ENCODE peak calls at places on chromosomes 4 and X, in ten cellular contexts. I is body of pancreas, A is memory B cell, N is RPMI8226, U is mesendoderm, R is left colon, V is fibroblast of mammary gland, G is gastrocnemius medialis, Z is GM18507, L is H54. H is an unnamed sample.

GRCh38 chr4:184053476-184053875 is 148.4 kb downstream of the STOX2 start:
- DNase-seq in U (no peak), V (no peak), G (no peak), I (no peak), Z (no peak), R (no peak), A (no peak), L (no peak), N (no peak), H (no peak)

GRCh38 chrX:8867454-8867853 is 66.3 kb upstream of the FAM9A start:
- DNase-seq in A (no peak), R (no peak), U (peak; percentile 70), L (no peak), Z (no peak), I (no peak), N (no peak), V (peak; percentile 66), G (no peak), H (no peak)

GRCh38 chrX:110089656-110090404 is 86.9 kb downstream of the TMEM164 start:
- DNase-seq in U (no peak), G (no peak), I (peak; percentile 47), R (no peak), L (no peak), A (no peak), V (no peak), Z (no peak), N (no peak), H (no peak)

GRCh38 chrX:153775293-153775595 is 5.6 kb upstream of the SRPK3 start:
- DNase-seq in R (no peak), Z (no peak), U (no peak), I (no peak), N (no peak), A (no peak), L (no peak), V (no peak), G (no peak), H (no peak)

GRCh38 chr4:1470816-1471442 is 64.7 kb upstream of the NKX1-1 start:
- DNase-seq in V (no peak), I (no peak), Z (no peak), L (no peak), G (no peak), A (no peak), U (no peak), N (no peak), R (no peak), H (no peak)

GRCh38 chr4:37826282-37827029 is at the start of gene PGM2:
- DNase-seq in R (peak; percentile 89), Z (peak; percentile 87), U (peak; percentile 92), A (peak; percentile 87), I (peak; percentile 85), G (peak; percentile 59), N (peak; percentile 86), V (peak; percentile 77), L (peak; percentile 63), H (peak; percentile 92)

GRCh38 chr4:16721618-16722291 is 176.7 kb downstream of the LDB2 start:
- DNase-seq in N (no peak), A (no peak), V (peak; percentile 51), I (no peak), L (no peak), U (no peak), Z (no peak), R (no peak), G (no peak), H (no peak)

GRCh38 chr4:92641409-92641808 is 337.6 kb downstream of the GRID2 start:
- DNase-seq in R (no peak), A (no peak), L (no peak), V (no peak), Z (no peak), N (no peak), U (no peak), G (no peak), I (no peak), H (no peak)

GRCh38 chr4:137432431-137432830 is 99.9 kb downstream of the PCDH18 start:
- DNase-seq in L (no peak), I (no peak), Z (no peak), N (no peak), V (no peak), R (no peak), U (no peak), A (no peak), G (no peak), H (no peak)

GRCh38 chr4:136369073-136369472 is 1163.2 kb downstream of the PCDH18 start:
- DNase-seq in L (no peak), U (no peak), R (no peak), G (no peak), V (no peak), Z (no peak), I (no peak), A (no peak), N (no peak), H (no peak)

GRCh38 chr4:90904018-90904417 is 776.8 kb downstream of the CCSER1 start:
- DNase-seq in L (no peak), A (no peak), R (no peak), Z (no peak), N (no peak), U (peak; percentile 7), I (no peak), G (no peak), V (no peak), H (no peak)

GRCh38 chrX:149453911-149454820 is 50.9 kb downstream of the IDS start:
- DNase-seq in A (no peak), V (peak; percentile 53), Z (no peak), G (no peak), I (no peak), N (no peak), U (no peak), R (no peak), L (no peak), H (no peak)

GRCh38 chr4:19944806-19945205 is 306.9 kb upstream of the SLIT2 start:
- DNase-seq in A (no peak), R (no peak), V (no peak), I (no peak), U (peak; percentile 61), G (no peak), N (no peak), L (no peak), Z (no peak), H (no peak)

GRCh38 chr4:2805712-2806391 is 13.0 kb downstream of the SH3BP2 start:
- DNase-seq in L (no peak), Z (no peak), V (no peak), I (peak; percentile 91), R (peak; percentile 97), U (no peak), N (no peak), A (no peak), G (no peak), H (peak; percentile 65)

GRCh38 chr4:84503495-84504437 is 4.7 kb upstream of the NKX6-1 start:
- DNase-seq in A (no peak), N (peak; percentile 69), R (no peak), G (no peak), U (peak; percentile 82), V (peak; percentile 76), I (no peak), L (peak; percentile 28), Z (no peak), H (no peak)

GRCh38 chrX:9586992-9587392 is 122.1 kb downstream of the TBL1X start:
- DNase-seq in V (no peak), G (no peak), A (no peak), L (no peak), R (no peak), Z (no peak), N (no peak), I (no peak), U (peak; percentile 22), H (no peak)

GRCh38 chr4:88230953-88231835 is 53.2 kb downstream of the PPM1K start:
- DNase-seq in G (no peak), A (no peak), V (peak; percentile 22), I (no peak), U (no peak), L (no peak), R (no peak), Z (no peak), N (no peak), H (peak; percentile 32)

GRCh38 chr4:3305610-3306371 is 13.0 kb downstream of the RGS12 start:
- DNase-seq in G (no peak), I (peak; percentile 28), R (peak; percentile 40), A (no peak), N (no peak), Z (no peak), U (peak; percentile 11), V (no peak), L (no peak), H (no peak)

GRCh38 chrX:38893441-38893840 is 92.2 kb downstream of the MID1IP1 start:
- DNase-seq in Z (no peak), A (no peak), G (no peak), U (no peak), V (no peak), I (no peak), N (no peak), R (no peak), L (no peak), H (no peak)

GRCh38 chr4:54322817-54323417 is 93.8 kb downstream of the PDGFRA start:
- DNase-seq in N (peak; percentile 69), G (peak; percentile 23), L (peak; percentile 49), U (peak; percentile 88), A (peak; percentile 38), V (peak; percentile 64), R (peak; percentile 30), Z (peak; percentile 45), I (peak; percentile 78), H (peak; percentile 79)

GRCh38 chrX:81900522-81900921 is 698.6 kb downstream of the SH3BGRL start:
- DNase-seq in R (no peak), Z (no peak), U (no peak), N (no peak), A (no peak), I (no peak), L (no peak), G (no peak), V (no peak), H (no peak)

GRCh38 chr4:742742-743311 is 37.2 kb downstream of the PCGF3 start:
- DNase-seq in I (peak; percentile 51), N (peak; percentile 64), U (peak; percentile 65), L (peak; percentile 85), V (peak; percentile 54), A (peak; percentile 78), Z (peak; percentile 75), G (peak; percentile 18), R (no peak), H (peak; percentile 74)

GRCh38 chr4:7655549-7656243 is 221.0 kb upstream of the PSAPL1 start:
- DNase-seq in N (no peak), A (no peak), G (no peak), L (no peak), V (no peak), U (no peak), Z (no peak), I (no peak), R (no peak), H (peak; percentile 58)

GRCh38 chr4:3013839-3014350 is 50.5 kb downstream of the GRK4 start:
- DNase-seq in A (no peak), G (no peak), L (no peak), I (peak; percentile 73), N (no peak), U (peak; percentile 78), Z (peak; percentile 44), V (no peak), R (no peak), H (peak; percentile 27)

GRCh38 chrX:74540635-74541249 is 73.7 kb downstream of the RLIM start:
- DNase-seq in L (no peak), Z (no peak), U (no peak), G (no peak), I (no peak), V (no peak), A (no peak), N (no peak), R (no peak), H (no peak)

GRCh38 chr4:77073981-77074865 is 1.6 kb downstream of the CCNI start:
- DNase-seq in A (no peak), L (no peak), V (peak; percentile 33), G (no peak), R (no peak), Z (no peak), N (no peak), I (no peak), U (no peak), H (no peak)

GRCh38 chr4:143302526-143302925 is 34.1 kb upstream of the GAB1 start:
- DNase-seq in L (no peak), U (peak; percentile 28), N (no peak), V (peak; percentile 86), I (no peak), G (no peak), A (no peak), R (no peak), Z (no peak), H (peak; percentile 34)

GRCh38 chr4:123740236-123740635 is 343.6 kb downstream of the SPRY1 start:
- DNase-seq in A (no peak), N (no peak), G (no peak), I (no peak), Z (no peak), U (peak; percentile 19), R (no peak), V (no peak), L (no peak), H (no peak)

H was measured in testis.